ENCODE peak calls at places on chromosomes 5 and 9, in eight cellular contexts. Q, N, P, J, A, Y, W and R are unnamed samples.
A peak's percentile ranks its signal among the peaks of the same experiment; 100 is the strongest.

GRCh38 chr5:132225165-132226032 is 2.3 kb downstream of the P4HA2 start:
- DNase-seq in Y (peak; percentile 94), P (peak; percentile 85), J (peak; percentile 79), Q (peak; percentile 88), N (no peak), A (no peak), W (peak; percentile 93), R (peak; percentile 74)

GRCh38 chr5:4941957-4942830 is 197.9 kb upstream of the ADAMTS16 start:
- DNase-seq in W (no peak), P (peak; percentile 65), Y (no peak), J (no peak), Q (no peak), N (peak; percentile 57), A (no peak), R (no peak)

GRCh38 chr9:126491256-126491879 is 122.4 kb upstream of the LMX1B start:
- DNase-seq in P (peak; percentile 20), J (peak; percentile 69), A (peak; percentile 66), N (peak; percentile 87), W (peak; percentile 77), Y (peak; percentile 73), Q (peak; percentile 51), R (peak; percentile 67)

GRCh38 chr5:107557051-107557658 is 113.6 kb downstream of the EFNA5 start:
- DNase-seq in P (peak; percentile 70), N (no peak), J (no peak), A (peak; percentile 70), Q (no peak), W (no peak), Y (peak; percentile 91), R (no peak)

GRCh38 chr9:5493597-5494511 is 16.5 kb upstream of the PDCD1LG2 start:
- DNase-seq in A (peak; percentile 89), Y (peak; percentile 94), W (peak; percentile 81), J (peak; percentile 92), P (no peak), N (peak; percentile 52), Q (no peak), R (no peak)

GRCh38 chr9:102867488-102867887 is 127.6 kb upstream of the CYLC2 start:
- DNase-seq in Q (no peak), P (peak; percentile 23), A (no peak), N (no peak), Y (peak; percentile 22), J (no peak), W (peak; percentile 13), R (no peak)

GRCh38 chr5:81747030-81747429 is 3.9 kb downstream of the SSBP2 start:
- DNase-seq in Q (no peak), W (no peak), J (no peak), Y (no peak), N (no peak), A (no peak), P (no peak), R (no peak)

GRCh38 chr5:151534345-151534744 is 56.8 kb downstream of the FAT2 start:
- DNase-seq in N (no peak), Q (no peak), P (no peak), W (no peak), Y (no peak), A (no peak), J (no peak), R (no peak)

GRCh38 chr9:19231126-19232035 is 888 bp downstream of the DENND4C start:
- DNase-seq in N (peak; percentile 60), J (peak; percentile 17), A (peak; percentile 6), Q (peak; percentile 42), W (no peak), Y (peak; percentile 26), P (no peak), R (no peak)

GRCh38 chr5:136295914-136296313 is 69.4 kb downstream of the TRPC7 start:
- DNase-seq in A (no peak), W (no peak), Y (no peak), N (no peak), Q (no peak), J (peak; percentile 28), P (no peak), R (no peak)

GRCh38 chr9:128420651-128421473 is at the start of gene CERCAM:
- DNase-seq in N (peak; percentile 88), J (peak; percentile 25), Q (peak; percentile 69), W (peak; percentile 52), P (peak; percentile 87), Y (peak; percentile 40), A (peak; percentile 51), R (no peak)

GRCh38 chr5:177003649-177004048 is 2.9 kb downstream of the UIMC1 start:
- DNase-seq in P (no peak), Y (peak; percentile 28), J (no peak), Q (no peak), N (no peak), W (no peak), A (no peak), R (no peak)

GRCh38 chr5:122236270-122236669 is 75.8 kb upstream of the SNCAIP start:
- DNase-seq in P (no peak), W (no peak), Y (peak; percentile 70), N (no peak), J (peak; percentile 6), A (no peak), Q (no peak), R (no peak)

GRCh38 chr9:97773091-97773490 is 76.0 kb upstream of the XPA start:
- DNase-seq in P (no peak), N (no peak), Y (peak; percentile 80), A (no peak), J (no peak), Q (no peak), W (no peak), R (no peak)

GRCh38 chr9:69019808-69020207 is 5.9 kb upstream of the PRKACG start:
- DNase-seq in P (no peak), J (no peak), Q (no peak), A (peak; percentile 10), W (no peak), Y (no peak), N (no peak), R (peak; percentile 88)

GRCh38 chr9:77013932-77014596 is 5.4 kb upstream of the FOXB2 start:
- DNase-seq in W (no peak), N (no peak), A (no peak), P (no peak), Y (no peak), Q (no peak), J (no peak), R (no peak)

DNA sequence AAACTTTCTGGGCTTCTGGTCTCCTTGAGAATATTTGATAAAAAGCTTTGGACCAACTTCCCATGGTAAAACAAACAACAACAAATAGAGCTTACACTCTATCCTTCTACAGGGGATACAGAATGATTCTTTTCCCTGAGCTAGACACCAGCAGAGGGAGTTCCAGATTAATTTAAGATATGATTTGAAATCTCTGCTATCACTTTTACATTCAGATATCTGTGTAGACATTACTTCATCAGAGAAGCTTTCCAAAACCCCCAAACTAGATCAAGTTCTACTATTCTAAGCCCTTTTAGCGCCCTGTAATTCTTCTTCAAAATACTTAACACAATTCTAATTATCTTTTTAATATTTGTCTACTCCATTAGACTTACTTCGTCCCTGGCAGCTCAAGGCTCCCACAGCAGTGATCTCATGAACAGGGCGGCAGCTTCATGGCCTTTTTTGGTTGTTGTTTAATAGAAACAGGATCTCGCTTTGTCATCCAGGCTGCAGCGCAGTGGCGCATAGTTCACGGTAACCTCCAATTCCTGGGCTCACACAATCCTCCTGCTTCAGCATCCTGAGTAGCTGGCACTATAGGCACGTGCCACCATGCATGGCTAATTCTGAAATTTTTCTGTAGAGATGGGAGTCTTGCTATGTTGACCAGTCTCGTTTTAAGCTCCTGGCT is 938 bp upstream of the GALNT12 start:
- DNase-seq in J (peak; percentile 27), P (no peak), W (no peak), A (no peak), Q (no peak), N (peak; percentile 51), Y (peak; percentile 24), R (no peak)
- H3K4me3 ChIP-seq in J (no peak overlapping the region), P (no peak overlapping the region), W (no peak overlapping the region), A (no peak overlapping the region), Q (no peak overlapping the region), N (no peak overlapping the region), Y (no peak overlapping the region), R (no peak overlapping the region)

DNA sequence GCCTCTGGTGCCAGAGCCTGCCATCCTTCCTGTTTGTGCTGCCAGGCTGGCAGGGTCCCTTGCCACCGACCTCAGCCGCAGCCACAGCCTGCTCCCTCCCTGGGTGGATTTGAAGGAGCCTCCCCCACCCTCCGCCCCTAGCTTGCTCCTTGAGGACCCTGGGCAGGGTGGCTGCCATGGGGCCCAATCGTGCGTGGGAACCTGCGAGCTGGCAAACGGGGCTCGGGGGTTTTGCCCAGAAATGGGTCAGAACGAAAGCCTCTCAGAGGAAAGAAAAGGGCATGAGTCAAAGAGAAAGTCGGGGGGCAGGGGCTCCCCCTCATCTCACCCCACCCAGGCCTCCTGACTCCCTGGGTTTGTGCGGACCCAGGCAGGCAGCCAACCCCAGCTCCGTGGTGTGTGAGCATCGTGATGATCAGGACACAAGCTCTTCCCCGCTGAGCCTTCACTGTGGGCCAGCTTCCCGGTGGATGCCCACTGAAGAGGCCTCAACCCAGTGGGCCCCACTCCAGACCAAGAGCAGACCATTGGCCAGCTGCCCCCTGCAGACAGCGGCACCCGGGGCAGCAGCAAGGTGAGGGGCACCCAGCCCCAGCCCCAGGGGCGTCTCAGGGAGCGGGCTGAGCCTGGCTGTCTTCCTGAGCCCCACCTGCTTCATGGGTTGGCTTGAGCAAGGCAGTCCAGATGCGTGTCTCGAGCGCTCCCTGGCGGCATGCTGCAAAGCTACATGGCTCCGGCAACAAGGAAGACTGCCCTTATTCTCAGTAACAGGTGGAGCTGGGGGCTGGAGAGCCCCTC is 3.0 kb upstream of the FUT7 start:
- DNase-seq in A (peak; percentile 81), Y (peak; percentile 86), W (peak; percentile 88), P (peak; percentile 93), N (peak; percentile 94), Q (peak; percentile 76), J (peak; percentile 77), R (peak; percentile 78)
- H3K4me3 ChIP-seq in A (no peak overlapping the region), Y (no peak overlapping the region), W (no peak overlapping the region), P (no peak overlapping the region), N (no peak overlapping the region), Q (no peak overlapping the region), J (no peak overlapping the region), R (peak overlapping the region; percentile 5)

GRCh38 chr9:93255994-93256877 is 72.3 kb downstream of the WNK2 start:
- DNase-seq in N (no peak), P (peak; percentile 63), Q (no peak), Y (no peak), J (no peak), A (no peak), W (no peak), R (no peak)
- H3K4me3 ChIP-seq in N (no peak overlapping the region), P (no peak overlapping the region), Q (no peak overlapping the region), Y (no peak overlapping the region), J (no peak overlapping the region), A (no peak overlapping the region), W (no peak overlapping the region), R (no peak overlapping the region)

DNA sequence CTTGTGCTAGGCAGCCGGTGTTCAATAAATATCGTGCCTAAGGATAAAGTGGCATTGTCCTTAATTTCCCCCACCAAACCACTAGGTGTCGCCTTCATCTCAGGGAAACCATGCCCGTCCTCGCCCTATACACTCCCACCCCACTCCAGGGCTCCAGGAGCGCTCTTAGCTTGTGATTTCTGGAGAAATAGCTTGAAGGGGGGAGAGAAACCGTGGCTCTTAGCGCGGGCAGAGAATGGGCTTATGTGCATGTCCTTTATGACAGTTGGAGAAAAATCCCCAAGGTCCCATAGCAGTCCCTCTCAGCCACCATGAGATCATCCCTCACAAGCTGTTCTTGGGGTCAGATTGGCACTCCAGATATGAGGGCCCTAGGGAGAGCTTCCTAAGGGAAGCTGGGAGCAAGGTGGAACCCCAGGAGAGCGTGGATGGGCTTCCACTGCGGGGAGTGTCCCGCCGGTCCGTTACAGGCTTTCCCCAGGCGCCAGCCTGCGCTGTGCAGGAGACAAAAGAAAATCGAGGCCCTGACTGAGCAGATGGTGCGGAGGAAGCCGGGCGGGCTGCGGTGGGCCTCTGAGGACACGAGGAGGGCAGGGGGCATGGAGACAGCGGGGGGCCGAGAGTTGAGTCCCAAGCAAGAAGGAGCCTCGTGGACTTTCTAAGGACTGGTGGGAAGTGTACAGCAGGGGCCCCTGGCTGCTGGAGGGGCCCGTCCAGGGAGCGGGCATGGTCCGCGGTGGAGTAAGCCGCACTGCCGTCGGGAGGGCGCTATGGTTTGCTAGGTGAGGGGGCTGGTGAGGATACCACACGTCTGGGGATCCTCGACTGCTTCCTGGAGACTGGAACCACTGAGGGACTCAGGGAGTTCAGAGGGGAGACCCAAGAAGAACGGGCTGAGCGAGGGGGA is 753 bp upstream of the NPR2 start:
- DNase-seq in P (peak; percentile 79), Y (peak; percentile 81), N (peak; percentile 84), W (peak; percentile 93), J (peak; percentile 83), A (peak; percentile 66), Q (peak; percentile 86), R (peak; percentile 46)
- H3K4me3 ChIP-seq in P (peak overlapping the region; percentile 58), Y (no peak overlapping the region), N (no peak overlapping the region), W (no peak overlapping the region), J (no peak overlapping the region), A (no peak overlapping the region), Q (peak overlapping the region; percentile 47), R (no peak overlapping the region)